ENCODE peak calls at places on chromosomes 1 and 21, in four cellular contexts. E is stimulated activated CD4-positive, alpha-beta T cell treated with anti-CD3 and anti-CD28 coated beads, Interleukin-4, amount 100 ng/mL, for 1 hour; T is A549; O is HT1080. U is an unnamed sample.

GRCh38 chr1:235468970-235469369 is 35.3 kb downstream of the B3GALNT2 start:
- DNase-seq in E (no peak), T (peak; percentile 10), O (peak; percentile 84), U (no peak)

GRCh38 chr1:228083871-228084278 is 1.4 kb downstream of the ARF1 start:
- DNase-seq in O (no peak), E (no peak), T (no peak), U (no peak)

GRCh38 chr21:19621837-19622496 is 1218.4 kb upstream of the TMPRSS15 start:
- DNase-seq in E (no peak), O (no peak), T (no peak), U (no peak)

GRCh38 chr1:1106510-1107221 is 9.2 kb downstream of the C1orf159 start:
- DNase-seq in E (no peak), O (no peak), T (no peak), U (no peak)

GRCh38 chr1:212669102-212669501 is 30.5 kb downstream of the BATF3 start:
- DNase-seq in T (peak; percentile 53), O (no peak), E (no peak), U (no peak)

GRCh38 chr1:202966006-202966904 is 802 bp downstream of the CYB5R1 start:
- DNase-seq in E (no peak), T (no peak), O (no peak), U (no peak)

GRCh38 chr1:53688703-53689102 is 50.3 kb downstream of the GLIS1 start:
- DNase-seq in T (peak; percentile 7), O (no peak), E (no peak), U (no peak)

GRCh38 chr1:156498447-156499193 is 2.0 kb downstream of the MEF2D start:
- DNase-seq in T (peak; percentile 50), E (no peak), O (peak; percentile 71), U (no peak)

GRCh38 chr1:41784516-41785279 is 134.0 kb downstream of the HIVEP3 start:
- DNase-seq in T (no peak), O (no peak), E (no peak), U (no peak)

GRCh38 chr1:42736152-42736551 is 3.9 kb downstream of the CLDN19 start:
- DNase-seq in E (no peak), O (peak; percentile 23), T (peak; percentile 21), U (no peak)

GRCh38 chr1:2276803-2277580 is 48.9 kb downstream of the SKI start:
- DNase-seq in O (no peak), E (no peak), T (no peak), U (no peak)

GRCh38 chr21:34743831-34744230 is 75.0 kb downstream of the CLIC6 start:
- DNase-seq in E (no peak), T (no peak), O (peak; percentile 61), U (no peak)

GRCh38 chr1:234649432-234650081 is 39.6 kb upstream of the IRF2BP2 start:
- DNase-seq in O (no peak), E (no peak), T (no peak), U (no peak)

GRCh38 chr1:114310771-114311251 is 157.1 kb upstream of the SYT6 start:
- DNase-seq in O (no peak), T (no peak), E (no peak), U (no peak)

GRCh38 chr1:161791889-161792655 is 26.0 kb downstream of the ATF6 start:
- DNase-seq in E (no peak), T (no peak), O (peak; percentile 42), U (no peak)

GRCh38 chr1:174726167-174726879 is 273.4 kb upstream of the CACYBP start:
- DNase-seq in T (peak; percentile 35), E (no peak), O (peak; percentile 15), U (peak; percentile 30)

GRCh38 chr1:13775446-13775845 is 75.5 kb downstream of the PRDM2 start:
- DNase-seq in E (no peak), T (no peak), O (no peak), U (no peak)

GRCh38 chr1:202063093-202063492 is 52.7 kb downstream of the ELF3 start:
- DNase-seq in T (peak; percentile 95), O (no peak), E (no peak), U (no peak)

GRCh38 chr1:93324486-93325464 is 20.9 kb upstream of the DR1 start:
- DNase-seq in T (peak; percentile 54), E (no peak), O (peak; percentile 79), U (no peak)

GRCh38 chr1:248824701-248825100 is 1.0 kb downstream of the SH3BP5L start:
- DNase-seq in T (no peak), E (no peak), O (no peak), U (no peak)

GRCh38 chr1:100452641-100453040 is 85.3 kb upstream of the GPR88 start:
- DNase-seq in O (no peak), T (no peak), E (no peak), U (peak; percentile 31)

GRCh38 chr1:203467550-203467921 is 8.1 kb upstream of the PRELP start:
- DNase-seq in O (no peak), E (no peak), T (no peak), U (no peak)

GRCh38 chr1:228149341-228150020 is at the start of gene GJC2:
- DNase-seq in E (no peak), T (no peak), O (no peak), U (no peak)

GRCh38 chr21:36321325-36322082 is 1.5 kb downstream of the MORC3 start:
- DNase-seq in O (peak; percentile 48), E (no peak), T (no peak), U (no peak)

GRCh38 chr1:224433041-224433670 is 1.4 kb downstream of the WDR26 start:
- DNase-seq in T (no peak), O (no peak), E (peak; percentile 17), U (no peak)

GRCh38 chr1:174999926-175000696 is at the start of gene CACYBP:
- DNase-seq in O (peak; percentile 17), T (peak; percentile 21), E (peak; percentile 40), U (no peak)

GRCh38 chr21:20527691-20528090 is 470.5 kb upstream of the NCAM2 start:
- DNase-seq in O (no peak), E (no peak), T (no peak), U (no peak)

GRCh38 chr1:17016317-17016661 is 4.6 kb upstream of the ATP13A2 start:
- DNase-seq in O (peak; percentile 74), E (no peak), T (no peak), U (no peak)

GRCh38 chr21:36704281-36704957 is 5.5 kb downstream of the SIM2 start:
- DNase-seq in T (no peak), O (no peak), E (no peak), U (no peak)

GRCh38 chr1:218735436-218735835 is 390.3 kb downstream of the TGFB2 start:
- DNase-seq in T (no peak), E (no peak), O (no peak), U (no peak)

GRCh38 chr1:33128781-33129180 is 47.8 kb downstream of the AZIN2 start:
- DNase-seq in E (no peak), T (no peak), O (no peak), U (no peak)

GRCh38 chr21:38768385-38769071 is 37.2 kb upstream of the ETS2 start:
- DNase-seq in O (peak; percentile 65), T (peak; percentile 42), E (peak; percentile 70), U (no peak)